ENCODE peak calls at places on chromosomes 7 and 10, in ten cellular contexts. B, W, R, U, Z, E, I, D, F and O are unnamed samples.

GRCh38 chr7:27933691-27934565 is 194.0 kb downstream of the TAX1BP1 start:
- DNase-seq in D (peak; percentile 54), U (no peak), B (no peak), F (no peak), E (peak; percentile 88), Z (no peak), I (peak; percentile 42), R (no peak), W (no peak), O (peak; percentile 48)

GRCh38 chr10:133474833-133475734 is 21.3 kb downstream of the SCART1 start:
- DNase-seq in I (no peak), F (no peak), R (no peak), W (no peak), Z (no peak), D (no peak), B (no peak), E (no peak), U (no peak), O (no peak)

GRCh38 chr10:48634198-48634983 is 29.5 kb upstream of the ARHGAP22 start:
- DNase-seq in W (no peak), D (peak; percentile 95), B (peak; percentile 57), I (peak; percentile 100), R (peak; percentile 91), E (peak; percentile 96), Z (peak; percentile 74), F (peak; percentile 70), U (no peak), O (peak; percentile 89)

GRCh38 chr10:32054087-32054486 is 2.1 kb downstream of the KIF5B start:
- DNase-seq in B (peak; percentile 44), U (no peak), E (peak; percentile 59), F (no peak), Z (peak; percentile 75), R (peak; percentile 78), D (peak; percentile 83), I (peak; percentile 26), W (peak; percentile 59), O (peak; percentile 43)

GRCh38 chr10:49149881-49150280 is 16.1 kb upstream of the FAM170B start:
- DNase-seq in U (no peak), W (no peak), Z (no peak), F (no peak), D (no peak), I (no peak), R (no peak), B (no peak), E (no peak), O (no peak)

GRCh38 chr10:31004611-31005193 is 27.0 kb downstream of the ZNF438 start:
- DNase-seq in I (peak; percentile 30), D (peak; percentile 93), E (peak; percentile 69), U (no peak), B (peak; percentile 32), Z (no peak), W (peak; percentile 88), F (no peak), R (peak; percentile 86), O (peak; percentile 71)

GRCh38 chr10:1475095-1475583 is 262.2 kb downstream of the ADARB2 start:
- DNase-seq in I (no peak), F (no peak), Z (no peak), U (no peak), D (no peak), E (no peak), W (no peak), R (no peak), B (no peak), O (no peak)

GRCh38 chr10:75695994-75696393 is 264.6 kb downstream of the LRMDA start:
- DNase-seq in D (no peak), Z (no peak), E (no peak), U (no peak), W (no peak), R (no peak), F (no peak), I (no peak), B (no peak), O (no peak)

GRCh38 chr7:142364551-142364950 is 106.7 kb upstream of the PRSS58 start:
- DNase-seq in B (no peak), F (no peak), I (no peak), W (peak; percentile 83), D (no peak), R (no peak), E (no peak), Z (no peak), U (no peak), O (no peak)
- H3K4me3 ChIP-seq in B (no peak overlapping the region), F (no peak overlapping the region), I (no peak overlapping the region), W (no peak overlapping the region), D (no peak overlapping the region), R (no peak overlapping the region), E (no peak overlapping the region), Z (no peak overlapping the region), U (no peak overlapping the region), O (no peak overlapping the region)

GRCh38 chr7:132423594-132424200 is 152.6 kb downstream of the PLXNA4 start:
- DNase-seq in B (no peak), W (no peak), R (no peak), Z (no peak), U (no peak), F (no peak), E (no peak), I (no peak), D (no peak), O (no peak)

GRCh38 chr7:132424277-132424676 is 152.0 kb downstream of the PLXNA4 start:
- DNase-seq in E (no peak), W (no peak), B (no peak), U (no peak), Z (no peak), I (no peak), R (no peak), D (no peak), F (no peak), O (no peak)

GRCh38 chr7:132422502-132423101 is 153.7 kb downstream of the PLXNA4 start:
- DNase-seq in Z (no peak), R (peak; percentile 48), F (no peak), D (peak; percentile 92), B (no peak), U (no peak), W (no peak), I (no peak), E (peak; percentile 62), O (no peak)

GRCh38 chr7:132425920-132426319 is 150.3 kb downstream of the PLXNA4 start:
- DNase-seq in W (no peak), F (no peak), B (no peak), I (no peak), U (no peak), R (no peak), D (no peak), Z (no peak), E (no peak), O (no peak)

GRCh38 chr7:132424821-132425739 is 151.2 kb downstream of the PLXNA4 start:
- DNase-seq in E (no peak), R (no peak), Z (no peak), W (no peak), U (no peak), F (no peak), B (no peak), I (no peak), D (no peak), O (no peak)
- TF ChIP-seq CTCF in E (no peak), R (no peak), Z (no peak), W (no peak), U (no peak), F (no peak), B (no peak), I (no peak), D (no peak), O (no peak)

DNA sequence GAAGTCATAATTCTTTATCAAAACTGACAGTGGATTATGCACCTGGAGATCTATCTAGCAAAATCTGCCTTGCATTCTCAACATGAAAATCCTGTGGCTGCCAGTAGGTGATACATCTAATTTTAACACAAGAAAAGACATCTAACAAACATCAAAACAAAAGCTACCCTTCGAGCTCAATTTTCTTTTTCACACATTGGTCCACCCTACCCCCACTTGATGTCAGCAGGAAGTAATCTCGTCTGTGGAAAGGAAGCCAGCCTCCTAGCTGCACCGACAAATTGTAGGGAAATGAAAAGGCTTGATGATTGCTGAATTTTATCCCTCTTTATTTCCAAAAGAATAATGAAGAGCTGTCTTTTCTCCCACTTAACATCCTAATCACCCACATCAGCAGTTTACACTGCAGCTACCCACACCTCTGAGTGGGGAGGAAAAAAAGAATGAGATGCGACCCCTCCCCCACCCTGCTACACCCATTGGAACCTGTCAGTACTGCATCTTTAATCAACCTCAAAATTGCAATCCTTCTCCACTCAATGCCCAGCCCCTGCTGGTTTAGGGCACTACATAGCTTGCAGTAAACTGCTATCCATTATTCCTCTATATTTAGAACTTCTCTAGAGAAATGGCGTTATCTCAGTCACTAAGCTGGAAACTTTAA is 10.6 kb upstream of the CPVL start:
- DNase-seq in D (no peak), I (no peak), W (no peak), F (no peak), B (no peak), R (no peak), U (no peak), E (no peak), Z (no peak), O (no peak)
- H3K4me3 ChIP-seq in D (no peak overlapping the region), I (no peak overlapping the region), W (no peak overlapping the region), F (no peak overlapping the region), B (no peak overlapping the region), R (no peak overlapping the region), U (no peak overlapping the region), E (no peak overlapping the region), Z (no peak overlapping the region), O (no peak overlapping the region)

GRCh38 chr10:34670101-34670500 is 145.0 kb downstream of the PARD3 start:
- DNase-seq in F (no peak), D (no peak), W (no peak), U (no peak), E (no peak), I (no peak), R (no peak), B (no peak), Z (no peak), O (no peak)

GRCh38 chr10:34667177-34667576 is 147.9 kb downstream of the PARD3 start:
- DNase-seq in R (no peak), D (no peak), B (no peak), Z (no peak), U (no peak), W (no peak), E (no peak), I (no peak), F (no peak), O (no peak)

GRCh38 chr10:34664706-34665105 is 150.4 kb downstream of the PARD3 start:
- DNase-seq in U (no peak), R (no peak), W (peak; percentile 98), F (no peak), E (no peak), I (no peak), Z (no peak), B (no peak), D (no peak), O (no peak)

GRCh38 chr10:34669079-34669478 is 146.0 kb downstream of the PARD3 start:
- DNase-seq in I (no peak), F (no peak), R (no peak), Z (no peak), U (no peak), B (no peak), E (no peak), D (no peak), W (no peak), O (no peak)

DNA sequence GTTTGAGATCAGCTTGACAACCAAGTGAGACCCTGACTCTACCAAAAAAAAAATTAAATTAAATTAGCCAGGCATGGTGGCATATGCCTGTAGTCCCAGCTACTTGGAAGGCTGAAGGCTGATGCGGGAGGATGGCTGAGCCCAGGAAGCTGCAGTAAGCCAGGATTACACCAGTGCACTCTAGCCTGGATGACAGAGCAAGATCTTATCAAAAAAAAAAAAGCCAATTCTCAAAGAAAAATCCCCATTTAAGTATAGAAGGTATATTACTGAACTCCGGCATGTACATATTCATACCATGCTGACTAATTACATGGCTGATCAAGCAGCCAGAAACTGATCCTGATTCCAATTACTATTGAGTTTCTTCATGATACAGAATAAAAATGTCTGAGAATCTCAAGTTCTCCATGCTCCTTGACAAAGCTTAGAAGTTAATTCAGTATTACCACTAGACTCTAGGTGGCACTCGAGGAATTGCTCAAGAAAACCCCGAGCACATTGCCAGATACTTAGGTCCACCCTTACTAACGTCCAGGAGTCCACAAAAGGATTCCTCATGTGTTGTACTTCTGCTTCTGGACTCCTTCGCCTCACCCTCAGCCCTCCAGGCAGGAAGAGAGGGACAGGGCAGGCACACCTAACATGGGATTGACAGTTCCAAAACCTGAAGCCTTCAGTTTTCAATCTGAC is 148.9 kb downstream of the PARD3 start:
- DNase-seq in F (peak; percentile 72), I (peak; percentile 79), D (peak; percentile 97), Z (peak; percentile 83), W (peak; percentile 91), R (peak; percentile 95), U (no peak), B (peak; percentile 81), E (peak; percentile 94), O (peak; percentile 86)
- TF ChIP-seq CTCF in F (peak; percentile 18), I (peak; percentile 12), D (peak; percentile 70), Z (peak; percentile 44), W (peak; percentile 53), R (peak; percentile 70), U (peak; percentile 22), B (peak; percentile 73), E (peak; percentile 76), O (peak; percentile 67)